ENCODE peak calls at places on chromosomes 16 and 17, in six cellular contexts. K, H, T, Y, Z and R are unnamed samples.

GRCh38 chr17:49287481-49287880 is 56.9 kb upstream of the PHOSPHO1 start:
- DNase-seq in Z (no peak), H (no peak), Y (no peak), K (no peak), T (no peak), R (no peak)

GRCh38 chr16:88458039-88458772 is 5.1 kb downstream of the ZFPM1 start:
- DNase-seq in T (no peak), H (no peak), Y (no peak), Z (no peak), K (no peak), R (no peak)

GRCh38 chr17:48162946-48163506 is 55.5 kb downstream of the SNX11 start:
- DNase-seq in H (no peak), Y (no peak), Z (no peak), K (no peak), T (peak; percentile 11), R (no peak)

GRCh38 chr16:25066747-25067631 is 44.6 kb upstream of the LCMT1 start:
- DNase-seq in T (peak; percentile 88), Y (peak; percentile 77), K (peak; percentile 86), Z (peak; percentile 75), H (peak; percentile 95), R (peak; percentile 78)

GRCh38 chr17:29138991-29139682 is 41.1 kb downstream of the MYO18A start:
- DNase-seq in T (peak; percentile 66), K (peak; percentile 61), Y (no peak), H (no peak), Z (no peak), R (no peak)

GRCh38 chr17:50198026-50198669 is 3.3 kb downstream of the COL1A1 start:
- DNase-seq in H (no peak), Y (no peak), T (peak; percentile 79), K (peak; percentile 51), Z (no peak), R (peak; percentile 38)

GRCh38 chr16:54585966-54586365 is 299.4 kb upstream of the IRX3 start:
- DNase-seq in T (no peak), Z (no peak), K (no peak), Y (no peak), H (no peak), R (no peak)

GRCh38 chr16:1992475-1993292 is 2.9 kb downstream of the SYNGR3 start:
- DNase-seq in K (no peak), T (no peak), H (no peak), Y (no peak), Z (no peak), R (no peak)

GRCh38 chr16:77450790-77451487 is 16.1 kb upstream of the ADAMTS18 start:
- DNase-seq in Y (no peak), H (no peak), Z (no peak), K (no peak), T (no peak), R (peak; percentile 89)

GRCh38 chr17:4968916-4969550 is 1.4 kb upstream of the SPAG7 start:
- DNase-seq in Y (no peak), H (peak; percentile 83), K (no peak), T (no peak), Z (no peak), R (no peak)

GRCh38 chr16:27712251-27712711 is 162.3 kb downstream of the KATNIP start:
- DNase-seq in K (no peak), H (peak; percentile 36), T (no peak), Y (no peak), Z (no peak), R (no peak)

GRCh38 chr17:64020068-64020766 is at the start of gene ICAM2:
- DNase-seq in Y (no peak), Z (no peak), H (peak; percentile 89), T (peak; percentile 83), K (peak; percentile 81), R (no peak)

GRCh38 chr16:51839697-51840462 is 688.8 kb upstream of the SALL1 start:
- DNase-seq in Z (no peak), H (no peak), K (no peak), T (no peak), Y (no peak), R (no peak)

GRCh38 chr16:381788-382717 is at the start of gene PGAP6:
- DNase-seq in K (peak; percentile 76), H (peak; percentile 86), Z (peak; percentile 64), Y (no peak), T (peak; percentile 76), R (no peak)

GRCh38 chr17:40903129-40903847 is 18.2 kb upstream of the KRT20 start:
- DNase-seq in Y (no peak), H (no peak), Z (no peak), K (no peak), T (peak; percentile 69), R (no peak)

GRCh38 chr16:77868478-77868877 is 80.1 kb downstream of the VAT1L start:
- DNase-seq in Y (no peak), H (no peak), K (no peak), Z (no peak), T (no peak), R (no peak)

GRCh38 chr17:178292-179065 is 3.0 kb downstream of the DOC2B start:
- DNase-seq in T (no peak), Z (no peak), K (no peak), Y (no peak), H (peak; percentile 54), R (no peak)

GRCh38 chr17:20066253-20066652 is 57.1 kb downstream of the SPECC1 start:
- DNase-seq in K (no peak), H (no peak), Z (peak; percentile 51), Y (no peak), T (no peak), R (no peak)

GRCh38 chr16:6177781-6178180 is 1080.2 kb upstream of the EEF2KMT start:
- DNase-seq in Z (no peak), T (no peak), H (no peak), Y (no peak), K (no peak), R (no peak)

GRCh38 chr16:87052506-87052905 is 264.7 kb downstream of the C16orf95 start:
- DNase-seq in Z (no peak), Y (no peak), H (no peak), T (no peak), K (no peak), R (no peak)

GRCh38 chr16:85805442-85806045 is 6.0 kb downstream of the COX4I1 start:
- DNase-seq in H (no peak), Z (no peak), T (no peak), K (no peak), Y (no peak), R (no peak)

GRCh38 chr17:29977836-29978235 is 36.4 kb downstream of the EFCAB5 start:
- DNase-seq in Z (no peak), Y (no peak), K (no peak), T (no peak), H (no peak), R (no peak)

GRCh38 chr16:58121132-58121531 is 8.0 kb downstream of the CFAP20 start:
- DNase-seq in K (no peak), H (no peak), Y (no peak), T (peak; percentile 40), Z (no peak), R (no peak)

GRCh38 chr16:67086829-67087228 is 22.9 kb upstream of the PHAF1 start:
- DNase-seq in T (no peak), Y (no peak), H (no peak), K (no peak), Z (no peak), R (no peak)

GRCh38 chr16:15690296-15690695 is 40.3 kb downstream of the NDE1 start:
- DNase-seq in K (no peak), T (no peak), Z (no peak), H (no peak), Y (no peak), R (no peak)

GRCh38 chr16:77306050-77306616 is 106.9 kb downstream of the SYCE1L start:
- DNase-seq in K (no peak), T (no peak), H (no peak), Y (no peak), Z (no peak), R (no peak)

GRCh38 chr16:55664786-55665407 is 9.1 kb downstream of the SLC6A2 start:
- DNase-seq in Z (no peak), K (no peak), H (no peak), T (no peak), Y (no peak), R (no peak)

GRCh38 chr16:81823111-81823510 is 44.0 kb downstream of the PLCG2 start:
- DNase-seq in H (no peak), Y (no peak), Z (no peak), T (peak; percentile 73), K (peak; percentile 72), R (no peak)

GRCh38 chr16:22743401-22743800 is 70.6 kb upstream of the HS3ST2 start:
- DNase-seq in Z (no peak), T (no peak), K (no peak), H (no peak), Y (no peak), R (no peak)

GRCh38 chr16:88298882-88299745 is 83.6 kb upstream of the ZNF469 start:
- DNase-seq in T (no peak), H (peak; percentile 45), Y (no peak), Z (no peak), K (no peak), R (no peak)

GRCh38 chr17:81664051-81664470 is 2.3 kb downstream of the OXLD1 start:
- DNase-seq in K (peak; percentile 14), H (peak; percentile 60), Z (no peak), Y (no peak), T (no peak), R (no peak)

GRCh38 chr17:46865100-46865499 is 13.7 kb downstream of the WNT9B start:
- DNase-seq in K (no peak), H (peak; percentile 40), Y (no peak), Z (no peak), T (no peak), R (no peak)

GRCh38 chr17:76326306-76326705 is 18.2 kb upstream of the QRICH2 start:
- DNase-seq in Y (no peak), Z (no peak), T (no peak), H (no peak), K (no peak), R (no peak)

GRCh38 chr17:30780343-30780742 is 44.1 kb downstream of the CRLF3 start:
- DNase-seq in Z (no peak), T (no peak), K (no peak), Y (no peak), H (no peak), R (no peak)

GRCh38 chr16:69871708-69872107 is 79.4 kb upstream of the CLEC18A start:
- DNase-seq in H (no peak), K (no peak), Z (no peak), Y (no peak), T (no peak), R (no peak)

GRCh38 chr17:33871720-33872535 is 383.2 kb upstream of the CCL2 start:
- DNase-seq in H (no peak), K (no peak), Y (no peak), T (no peak), Z (no peak), R (no peak)

GRCh38 chr17:82414548-82415281 is 3.4 kb upstream of the HEXD start:
- DNase-seq in Y (peak; percentile 75), H (peak; percentile 88), Z (no peak), K (peak; percentile 65), T (peak; percentile 73), R (peak; percentile 33)